ENCODE peak calls at places on chromosomes 2 and 18, in six cellular contexts. One of them, this sample, is unnamed.

GRCh38 chr2:114167799-114168198 is 274.6 kb upstream of the DPP10 start:
- DNase-seq in pancreas: no peak
- DNase-seq in neural progenitor cell: no peak
- DNase-seq in breast epithelium: no peak
- DNase-seq in fibroblast of lung: no peak
- DNase-seq in psoas muscle: no peak
- DNase-seq in this sample: no peak

GRCh38 chr2:23606968-23607367 is 222.0 kb downstream of the KLHL29 start:
- DNase-seq in pancreas: no peak
- DNase-seq in neural progenitor cell: no peak
- DNase-seq in breast epithelium: no peak
- DNase-seq in fibroblast of lung: peak; percentile 49
- DNase-seq in psoas muscle: no peak
- DNase-seq in this sample: no peak

GRCh38 chr2:168338292-168338691 is 90.9 kb upstream of the STK39 start:
- DNase-seq in pancreas: no peak
- DNase-seq in neural progenitor cell: no peak
- DNase-seq in breast epithelium: no peak
- DNase-seq in fibroblast of lung: no peak
- DNase-seq in psoas muscle: no peak
- DNase-seq in this sample: no peak

GRCh38 chr2:234679766-234680687 is 183.1 kb upstream of the ARL4C start:
- DNase-seq in pancreas: peak; percentile 37
- DNase-seq in neural progenitor cell: no peak
- DNase-seq in breast epithelium: no peak
- DNase-seq in fibroblast of lung: peak; percentile 99
- DNase-seq in psoas muscle: peak; percentile 85
- DNase-seq in this sample: no peak

GRCh38 chr2:158395166-158395565 is 61.4 kb downstream of the CCDC148 start:
- DNase-seq in pancreas: no peak
- DNase-seq in neural progenitor cell: peak; percentile 14
- DNase-seq in breast epithelium: no peak
- DNase-seq in fibroblast of lung: no peak
- DNase-seq in psoas muscle: no peak
- DNase-seq in this sample: no peak

GRCh38 chr18:61998957-61999356 is 106.2 kb upstream of the RNF152 start:
- DNase-seq in pancreas: no peak
- DNase-seq in neural progenitor cell: no peak
- DNase-seq in breast epithelium: no peak
- DNase-seq in fibroblast of lung: peak; percentile 72
- DNase-seq in psoas muscle: no peak
- DNase-seq in this sample: no peak

GRCh38 chr18:48819781-48820482 is 130.8 kb downstream of the SMAD7 start:
- DNase-seq in pancreas: peak; percentile 2
- DNase-seq in neural progenitor cell: no peak
- DNase-seq in breast epithelium: peak; percentile 44
- DNase-seq in fibroblast of lung: no peak
- DNase-seq in psoas muscle: no peak
- DNase-seq in this sample: no peak

GRCh38 chr2:147482111-147482510 is 362.7 kb upstream of the ACVR2A start:
- DNase-seq in pancreas: no peak
- DNase-seq in neural progenitor cell: peak; percentile 15
- DNase-seq in breast epithelium: no peak
- DNase-seq in fibroblast of lung: no peak
- DNase-seq in psoas muscle: no peak
- DNase-seq in this sample: no peak

GRCh38 chr18:32771169-32771751 is 1.6 kb downstream of the KLHL14 start:
- DNase-seq in pancreas: no peak
- DNase-seq in neural progenitor cell: peak; percentile 65
- DNase-seq in breast epithelium: no peak
- DNase-seq in fibroblast of lung: no peak
- DNase-seq in psoas muscle: no peak
- DNase-seq in this sample: no peak

GRCh38 chr2:151028691-151029176 is 232.9 kb downstream of the RBM43 start:
- DNase-seq in pancreas: no peak
- DNase-seq in neural progenitor cell: no peak
- DNase-seq in breast epithelium: no peak
- DNase-seq in fibroblast of lung: no peak
- DNase-seq in psoas muscle: no peak
- DNase-seq in this sample: no peak

GRCh38 chr2:82675186-82675585 is 1783.9 kb downstream of the SUCLG1 start:
- DNase-seq in pancreas: no peak
- DNase-seq in neural progenitor cell: no peak
- DNase-seq in breast epithelium: no peak
- DNase-seq in fibroblast of lung: peak; percentile 43
- DNase-seq in psoas muscle: no peak
- DNase-seq in this sample: no peak

GRCh38 chr2:98465456-98466201 is 21.0 kb downstream of the INPP4A start:
- DNase-seq in pancreas: peak; percentile 65
- DNase-seq in neural progenitor cell: no peak
- DNase-seq in breast epithelium: no peak
- DNase-seq in fibroblast of lung: peak; percentile 71
- DNase-seq in psoas muscle: peak; percentile 59
- DNase-seq in this sample: no peak

GRCh38 chr2:98468621-98469236 is 24.1 kb downstream of the INPP4A start:
- DNase-seq in pancreas: no peak
- DNase-seq in neural progenitor cell: no peak
- DNase-seq in breast epithelium: no peak
- DNase-seq in fibroblast of lung: no peak
- DNase-seq in psoas muscle: no peak
- DNase-seq in this sample: no peak

GRCh38 chr2:98469862-98470544 is 25.3 kb downstream of the INPP4A start:
- DNase-seq in pancreas: no peak
- DNase-seq in neural progenitor cell: no peak
- DNase-seq in breast epithelium: no peak
- DNase-seq in fibroblast of lung: no peak
- DNase-seq in psoas muscle: no peak
- DNase-seq in this sample: no peak

GRCh38 chr2:98467082-98467536 is 22.5 kb downstream of the INPP4A start:
- DNase-seq in pancreas: no peak
- DNase-seq in neural progenitor cell: no peak
- DNase-seq in breast epithelium: no peak
- DNase-seq in fibroblast of lung: no peak
- DNase-seq in psoas muscle: no peak
- DNase-seq in this sample: no peak

DNA sequence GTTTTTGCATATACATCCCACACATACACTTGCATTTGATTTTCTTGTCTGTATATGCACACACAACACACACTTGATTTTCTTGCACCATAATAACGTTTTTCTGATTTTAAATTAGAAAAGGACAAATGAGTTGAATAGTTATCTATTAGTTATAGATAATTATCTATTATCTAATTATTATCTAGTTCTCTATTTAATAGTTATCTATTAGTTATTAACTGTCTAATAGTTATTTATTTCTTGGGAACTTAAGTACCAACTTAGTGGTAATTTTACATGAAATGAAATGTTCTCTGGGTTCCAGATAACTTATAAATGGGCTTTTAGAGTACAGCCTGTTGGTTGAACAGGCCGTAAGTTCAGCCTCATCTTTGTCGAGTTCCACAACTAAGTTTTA is 23.0 kb downstream of the INPP4A start:
- DNase-seq in pancreas: no peak
- DNase-seq in neural progenitor cell: no peak
- DNase-seq in breast epithelium: no peak
- DNase-seq in fibroblast of lung: no peak
- DNase-seq in psoas muscle: no peak
- DNase-seq in this sample: no peak
- H3K27ac ChIP-seq in pancreas: no peak overlapping the region
- H3K27ac ChIP-seq in neural progenitor cell: no peak overlapping the region
- H3K27ac ChIP-seq in breast epithelium: no peak overlapping the region
- H3K27ac ChIP-seq in fibroblast of lung: no peak overlapping the region
- H3K27ac ChIP-seq in psoas muscle: no peak overlapping the region
- H3K27ac ChIP-seq in this sample: no peak overlapping the region

DNA sequence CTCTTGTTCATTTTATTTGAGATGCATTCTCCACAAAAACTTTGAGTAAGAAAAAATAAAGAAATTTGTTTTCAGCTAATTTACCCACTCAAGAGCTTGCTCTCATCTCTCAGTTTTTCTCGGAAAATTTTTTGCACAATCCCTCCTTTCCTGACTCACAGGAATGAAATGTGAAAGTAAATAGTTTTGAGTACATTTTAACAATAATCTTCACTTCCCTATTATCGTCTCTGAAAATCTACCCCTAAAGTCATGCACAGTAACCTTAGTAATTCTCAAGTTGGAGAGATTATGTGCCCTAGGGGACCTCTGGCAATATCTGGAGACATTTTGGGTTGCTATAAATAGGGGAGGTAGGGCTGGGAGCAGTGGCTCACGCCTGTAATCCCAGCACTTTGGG is 2.6 kb downstream of the CYB5A start:
- DNase-seq in pancreas: no peak
- DNase-seq in neural progenitor cell: no peak
- DNase-seq in breast epithelium: no peak
- DNase-seq in fibroblast of lung: peak; percentile 34
- DNase-seq in psoas muscle: no peak
- DNase-seq in this sample: no peak
- H3K27ac ChIP-seq in pancreas: peak overlapping the region; percentile 47
- H3K27ac ChIP-seq in neural progenitor cell: no peak overlapping the region
- H3K27ac ChIP-seq in breast epithelium: peak overlapping the region; percentile 83
- H3K27ac ChIP-seq in fibroblast of lung: no peak overlapping the region
- H3K27ac ChIP-seq in psoas muscle: no peak overlapping the region
- H3K27ac ChIP-seq in this sample: no peak overlapping the region

DNA sequence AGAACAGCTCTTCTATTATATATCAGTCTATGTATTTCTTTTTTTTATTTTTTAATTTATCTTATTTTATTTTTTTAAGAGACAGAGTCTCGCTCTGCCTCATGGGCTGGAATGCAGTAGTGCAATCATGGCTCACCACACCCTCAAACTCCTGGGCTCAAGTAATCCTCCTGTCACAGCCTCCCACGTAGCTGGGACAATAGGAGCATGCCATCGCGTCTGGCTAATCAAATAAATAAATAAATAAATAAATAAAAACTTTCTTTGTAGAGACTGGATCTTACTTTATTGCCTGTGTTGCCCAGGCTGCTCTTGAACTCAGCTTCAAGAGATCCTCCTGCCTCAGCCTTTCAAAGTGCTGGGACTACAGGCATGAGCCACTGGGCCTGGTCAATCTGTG is 117.0 kb downstream of the RBMS1 start:
- DNase-seq in pancreas: no peak
- DNase-seq in neural progenitor cell: peak; percentile 44
- DNase-seq in breast epithelium: no peak
- DNase-seq in fibroblast of lung: peak; percentile 70
- DNase-seq in psoas muscle: no peak
- DNase-seq in this sample: no peak
- H3K27ac ChIP-seq in pancreas: no peak overlapping the region
- H3K27ac ChIP-seq in neural progenitor cell: no peak overlapping the region
- H3K27ac ChIP-seq in breast epithelium: peak overlapping the region; percentile 30
- H3K27ac ChIP-seq in fibroblast of lung: peak overlapping the region; percentile 87
- H3K27ac ChIP-seq in psoas muscle: peak overlapping the region; percentile 43
- H3K27ac ChIP-seq in this sample: no peak overlapping the region

GRCh38 chr18:79961527-79962291 is 2.7 kb upstream of the HSBP1L1 start:
- DNase-seq in pancreas: peak; percentile 16
- DNase-seq in neural progenitor cell: peak; percentile 27
- DNase-seq in breast epithelium: no peak
- DNase-seq in fibroblast of lung: no peak
- DNase-seq in psoas muscle: no peak
- DNase-seq in this sample: no peak
- H3K27ac ChIP-seq in pancreas: no peak overlapping the region
- H3K27ac ChIP-seq in neural progenitor cell: no peak overlapping the region
- H3K27ac ChIP-seq in breast epithelium: peak overlapping the region; percentile 85
- H3K27ac ChIP-seq in fibroblast of lung: no peak overlapping the region
- H3K27ac ChIP-seq in psoas muscle: no peak overlapping the region
- H3K27ac ChIP-seq in this sample: no peak overlapping the region

DNA sequence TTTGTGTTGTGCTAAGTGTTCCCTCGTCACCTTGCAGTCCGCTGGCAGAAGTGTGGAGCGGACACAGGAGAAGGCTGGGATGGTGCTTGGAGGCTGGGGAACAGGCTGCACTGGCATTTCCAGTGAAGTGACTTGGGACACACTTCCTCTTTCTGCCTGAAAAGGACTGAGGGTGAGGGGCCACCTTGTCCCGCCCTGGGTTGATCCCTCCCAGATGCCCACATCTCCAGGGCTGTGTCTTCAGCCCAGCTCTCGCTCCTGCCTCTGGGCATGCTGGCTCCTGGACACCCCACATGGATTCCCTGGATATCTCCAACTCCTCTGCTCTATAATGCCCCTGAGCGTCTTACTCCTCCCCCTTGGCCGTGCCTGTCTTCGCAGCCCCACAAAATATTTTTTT is 412.6 kb downstream of the PTPRM start:
- DNase-seq in pancreas: no peak
- DNase-seq in neural progenitor cell: no peak
- DNase-seq in breast epithelium: no peak
- DNase-seq in fibroblast of lung: no peak
- DNase-seq in psoas muscle: no peak
- DNase-seq in this sample: no peak
- H3K27ac ChIP-seq in pancreas: no peak overlapping the region
- H3K27ac ChIP-seq in neural progenitor cell: no peak overlapping the region
- H3K27ac ChIP-seq in breast epithelium: no peak overlapping the region
- H3K27ac ChIP-seq in fibroblast of lung: no peak overlapping the region
- H3K27ac ChIP-seq in psoas muscle: no peak overlapping the region
- H3K27ac ChIP-seq in this sample: no peak overlapping the region

GRCh38 chr2:37589298-37589697 is 82.1 kb downstream of the CDC42EP3 start:
- DNase-seq in pancreas: no peak
- DNase-seq in neural progenitor cell: no peak
- DNase-seq in breast epithelium: no peak
- DNase-seq in fibroblast of lung: peak; percentile 37
- DNase-seq in psoas muscle: no peak
- DNase-seq in this sample: no peak
- H3K27ac ChIP-seq in pancreas: no peak overlapping the region
- H3K27ac ChIP-seq in neural progenitor cell: no peak overlapping the region
- H3K27ac ChIP-seq in breast epithelium: peak overlapping the region; percentile 13
- H3K27ac ChIP-seq in fibroblast of lung: no peak overlapping the region
- H3K27ac ChIP-seq in psoas muscle: peak overlapping the region; percentile 84
- H3K27ac ChIP-seq in this sample: no peak overlapping the region

DNA sequence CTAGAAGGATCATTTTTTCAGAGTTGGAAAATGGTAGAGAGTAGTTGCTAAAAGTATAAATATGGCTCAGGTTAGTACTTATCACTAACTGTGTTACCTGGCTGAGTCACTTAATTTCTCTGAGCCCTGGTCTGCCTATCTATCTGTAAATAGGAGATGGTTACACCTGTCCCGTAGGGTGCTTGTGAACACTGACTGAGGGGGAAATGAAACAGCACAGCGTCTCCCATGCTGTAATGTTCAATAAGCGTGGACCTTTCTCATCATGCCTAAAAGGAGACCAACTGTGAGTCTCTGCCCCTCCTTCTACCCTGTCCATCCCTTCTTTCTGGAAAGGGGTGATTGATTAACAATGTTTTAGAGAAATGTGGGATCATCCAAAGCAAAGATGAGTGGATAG is 103.3 kb downstream of the SH3RF3 start:
- DNase-seq in pancreas: no peak
- DNase-seq in neural progenitor cell: no peak
- DNase-seq in breast epithelium: no peak
- DNase-seq in fibroblast of lung: no peak
- DNase-seq in psoas muscle: no peak
- DNase-seq in this sample: no peak
- H3K27ac ChIP-seq in pancreas: no peak overlapping the region
- H3K27ac ChIP-seq in neural progenitor cell: no peak overlapping the region
- H3K27ac ChIP-seq in breast epithelium: no peak overlapping the region
- H3K27ac ChIP-seq in fibroblast of lung: no peak overlapping the region
- H3K27ac ChIP-seq in psoas muscle: no peak overlapping the region
- H3K27ac ChIP-seq in this sample: no peak overlapping the region

GRCh38 chr2:105798595-105798994 is 53.9 kb downstream of the NCK2 start:
- DNase-seq in pancreas: no peak
- DNase-seq in neural progenitor cell: no peak
- DNase-seq in breast epithelium: no peak
- DNase-seq in fibroblast of lung: no peak
- DNase-seq in psoas muscle: no peak
- DNase-seq in this sample: no peak
- H3K27ac ChIP-seq in pancreas: no peak overlapping the region
- H3K27ac ChIP-seq in neural progenitor cell: no peak overlapping the region
- H3K27ac ChIP-seq in breast epithelium: no peak overlapping the region
- H3K27ac ChIP-seq in fibroblast of lung: no peak overlapping the region
- H3K27ac ChIP-seq in psoas muscle: no peak overlapping the region
- H3K27ac ChIP-seq in this sample: no peak overlapping the region

This sample was measured in caudate nucleus.